ENCODE peak calls at places on chromosomes 4 and X, in four cellular contexts. V is CD4-positive, alpha-beta T cell; C is DMS79; N is activated CD4-positive, alpha-beta T cell treated with anti-CD3 and anti-CD28 coated beads, Interleukin-2, amount 50 U/mL, for 1 hour. R is an unnamed sample.

GRCh38 chr4:85381968-85382367 is 93.0 kb upstream of the ARHGAP24 start:
- DNase-seq in C (no peak), N (no peak), V (no peak), R (no peak)

GRCh38 chr4:170672571-170672970 is 582.8 kb upstream of the AADAT start:
- DNase-seq in V (no peak), C (no peak), N (no peak), R (no peak)

GRCh38 chrX:7272301-7272700 is 124.3 kb upstream of the PUDP start:
- DNase-seq in V (no peak), C (no peak), N (no peak), R (no peak)

GRCh38 chr4:127686656-127687055 is 43.5 kb upstream of the SLC25A31 start:
- DNase-seq in C (no peak), N (no peak), V (no peak), R (no peak)

GRCh38 chr4:48445704-48446103 is 37.4 kb upstream of the SLC10A4 start:
- DNase-seq in C (no peak), V (no peak), N (no peak), R (no peak)

GRCh38 chr4:26558166-26558895 is 25.6 kb upstream of the TBC1D19 start:
- DNase-seq in N (no peak), C (no peak), V (no peak), R (no peak)

GRCh38 chr4:137510866-137511265 is 21.4 kb downstream of the PCDH18 start:
- DNase-seq in C (no peak), N (no peak), V (no peak), R (no peak)

GRCh38 chr4:25694466-25694865 is 38.8 kb downstream of the SLC34A2 start:
- DNase-seq in N (no peak), V (no peak), C (no peak), R (no peak)

GRCh38 chr4:147325566-147325965 is 155.3 kb upstream of the EDNRA start:
- DNase-seq in N (no peak), V (no peak), C (no peak), R (no peak)

GRCh38 chrX:46788902-46789301 is 30.0 kb upstream of the SLC9A7 start:
- DNase-seq in V (no peak), C (no peak), N (no peak), R (no peak)

GRCh38 chrX:1389181-1389992 is 2.5 kb downstream of the SLC25A6 start:
- DNase-seq in C (no peak), N (no peak), V (no peak), R (no peak)

GRCh38 chr4:153122855-153123254 is 81.4 kb upstream of the TRIM2 start:
- DNase-seq in V (no peak), C (no peak), N (no peak), R (no peak)

GRCh38 chr4:72505314-72505744 is 63.7 kb downstream of the ADAMTS3 start:
- DNase-seq in C (no peak), V (no peak), N (no peak), R (no peak)

GRCh38 chrX:10628906-10629305 is 8.5 kb upstream of the MID1 start:
- DNase-seq in C (no peak), V (no peak), N (no peak), R (no peak)

GRCh38 chr4:23484689-23485088 is 405.2 kb downstream of the PPARGC1A start:
- DNase-seq in N (no peak), C (no peak), V (no peak), R (no peak)

GRCh38 chr4:83558693-83559092 is 22.8 kb downstream of the GPAT3 start:
- DNase-seq in C (no peak), V (no peak), N (no peak), R (no peak)